ENCODE peak calls at places on chromosome 19, in six cellular contexts. H, A, T, O, Z and E are unnamed samples.

GRCh38 chr19:16520986-16521624 is 21.1 kb downstream of the CHERP start:
- DNase-seq in H (no peak), A (no peak), T (no peak), O (no peak), Z (no peak), E (no peak)

GRCh38 chr19:7272856-7273578 is 21.2 kb downstream of the INSR start:
- DNase-seq in H (no peak), A (no peak), T (no peak), O (no peak), Z (no peak), E (no peak)

GRCh38 chr19:56611288-56611687 is 16.2 kb downstream of the ZNF71 start:
- DNase-seq in H (no peak), A (no peak), T (no peak), O (no peak), Z (no peak), E (no peak)

GRCh38 chr19:7104783-7105447 is 35.4 kb downstream of the ZNF557 start:
- DNase-seq in H (no peak), A (no peak), T (no peak), O (no peak), Z (no peak), E (no peak)

GRCh38 chr19:42389899-42390298 is at the start of gene CNFN:
- DNase-seq in H (no peak), A (no peak), T (no peak), O (no peak), Z (no peak), E (no peak)

GRCh38 chr19:7795555-7796161 is 32.6 kb downstream of the CLEC4M start:
- DNase-seq in H (no peak), A (no peak), T (no peak), O (no peak), Z (no peak), E (no peak)

GRCh38 chr19:17243854-17244617 is 1.7 kb downstream of the NR2F6 start:
- DNase-seq in H (peak; percentile 60), A (peak; percentile 75), T (peak; percentile 54), O (no peak), Z (no peak), E (peak; percentile 52)

GRCh38 chr19:35142531-35143230 is 374 bp upstream of the FXYD7 start:
- DNase-seq in H (peak; percentile 64), A (peak; percentile 40), T (peak; percentile 30), O (no peak), Z (peak; percentile 72), E (no peak)

GRCh38 chr19:21466627-21467026 is 38.8 kb upstream of the ZNF429 start:
- DNase-seq in H (no peak), A (no peak), T (no peak), O (no peak), Z (no peak), E (no peak)

GRCh38 chr19:10142701-10143375 is 23.1 kb upstream of the EIF3G start:
- DNase-seq in H (no peak), A (no peak), T (no peak), O (no peak), Z (peak; percentile 83), E (no peak)

GRCh38 chr19:18865973-18866799 is 29.8 kb downstream of the CERS1 start:
- DNase-seq in H (peak; percentile 67), A (peak; percentile 66), T (peak; percentile 54), O (no peak), Z (peak; percentile 57), E (no peak)

GRCh38 chr19:12913011-12913561 is 6.0 kb downstream of the SYCE2 start:
- DNase-seq in H (peak; percentile 77), A (peak; percentile 77), T (peak; percentile 6), O (no peak), Z (no peak), E (peak; percentile 79)

GRCh38 chr19:16917401-16917800 is 28.6 kb downstream of the F2RL3 start:
- DNase-seq in H (no peak), A (no peak), T (no peak), O (no peak), Z (no peak), E (peak; percentile 13)

GRCh38 chr19:18629166-18630088 is 7.4 kb upstream of the KLHL26 start:
- DNase-seq in H (no peak), A (peak; percentile 59), T (no peak), O (no peak), Z (no peak), E (no peak)

GRCh38 chr19:50873056-50873455 is at the start of gene KLK2:
- DNase-seq in H (no peak), A (no peak), T (no peak), O (no peak), Z (no peak), E (no peak)
- H3K4me3 ChIP-seq in H (no peak within 1 kb of the TSS), A (no peak within 1 kb of the TSS), T (no peak within 1 kb of the TSS), O (no peak within 1 kb of the TSS), Z (no peak within 1 kb of the TSS), E (no peak within 1 kb of the TSS)

GRCh38 chr19:38719761-38720558 is 24.3 kb downstream of the CAPN12 start:
- DNase-seq in H (no peak), A (no peak), T (no peak), O (no peak), Z (no peak), E (no peak)

GRCh38 chr19:38722947-38723605 is 21.2 kb downstream of the CAPN12 start:
- DNase-seq in H (no peak), A (no peak), T (no peak), O (no peak), Z (no peak), E (no peak)

GRCh38 chr19:38721977-38722773 is 22.1 kb downstream of the CAPN12 start:
- DNase-seq in H (peak; percentile 60), A (peak; percentile 71), T (no peak), O (no peak), Z (no peak), E (no peak)

GRCh38 chr19:38720559-38721236 is 23.6 kb downstream of the CAPN12 start:
- DNase-seq in H (no peak), A (no peak), T (no peak), O (no peak), Z (no peak), E (no peak)

DNA sequence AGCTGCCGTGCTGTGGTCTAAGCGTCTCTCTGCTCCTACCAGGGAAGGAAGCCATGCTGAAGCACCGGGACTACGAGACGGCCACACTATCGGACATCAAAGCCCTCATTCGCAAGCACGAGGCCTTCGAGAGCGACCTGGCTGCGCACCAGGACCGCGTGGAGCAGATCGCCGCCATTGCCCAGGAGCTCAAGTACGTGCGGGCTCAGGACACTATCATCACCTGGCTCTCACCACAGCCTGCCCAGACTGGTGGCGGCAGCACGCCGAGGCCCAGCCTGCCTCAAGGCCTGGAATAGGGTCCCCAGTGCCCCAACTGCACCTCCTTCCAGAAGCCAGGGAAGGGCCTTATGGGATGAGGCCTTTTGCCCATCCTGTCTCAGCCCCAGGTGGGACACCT is 22.8 kb downstream of the CAPN12 start:
- DNase-seq in H (no peak), A (no peak), T (no peak), O (no peak), Z (no peak), E (no peak)
- H3K4me1 ChIP-seq in H (peaks cover 48% of the 10 kb centered on the region), A (peaks cover 92% of the 10 kb centered on the region), T (peaks cover 51% of the 10 kb centered on the region), O (peaks cover 14% of the 10 kb centered on the region), Z (no peaks in the 10 kb centered on the region), E (peaks cover 2% of the 10 kb centered on the region)

DNA sequence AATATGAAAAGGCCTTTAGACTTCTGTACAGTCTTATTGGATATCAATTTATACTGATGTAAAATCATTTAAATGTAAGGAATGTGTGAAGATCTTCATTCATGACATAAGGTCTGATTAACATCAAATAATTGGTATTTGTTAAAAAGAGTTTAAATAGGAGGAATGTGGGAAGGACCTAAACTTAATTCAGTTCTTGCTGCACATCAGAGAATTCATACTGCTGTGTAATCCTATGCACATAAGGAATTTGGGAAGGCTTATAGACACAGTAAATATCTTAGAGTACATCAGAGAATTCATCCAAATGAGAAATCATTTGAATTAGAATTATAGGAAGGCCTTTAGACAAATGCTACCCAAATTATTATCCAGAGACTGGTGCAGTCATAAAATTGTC is 21.7 kb downstream of the ZNF283 start:
- DNase-seq in H (no peak), A (no peak), T (no peak), O (no peak), Z (no peak), E (no peak)
- H3K9me3 ChIP-seq in H (peaks cover 100% of the 10 kb centered on the region), A (peaks cover 100% of the 10 kb centered on the region), T (peaks cover 91% of the 10 kb centered on the region), O (peaks cover 77% of the 10 kb centered on the region), Z (peaks cover 84% of the 10 kb centered on the region), E (peaks cover 100% of the 10 kb centered on the region)

GRCh38 chr19:43534811-43535761 is 2.1 kb downstream of the ZNF575 start:
- DNase-seq in H (peak; percentile 68), A (peak; percentile 70), T (peak; percentile 74), O (no peak), Z (no peak), E (peak; percentile 85)

GRCh38 chr19:43532571-43532961 is 422 bp upstream of the ZNF575 start:
- DNase-seq in H (peak; percentile 73), A (no peak), T (no peak), O (no peak), Z (no peak), E (peak; percentile 75)

GRCh38 chr19:43532962-43533545 is at the start of gene ZNF575:
- DNase-seq in H (peak; percentile 87), A (peak; percentile 91), T (peak; percentile 96), O (peak; percentile 93), Z (peak; percentile 85), E (peak; percentile 97)

GRCh38 chr19:43533546-43534304 is 737 bp downstream of the ZNF575 start:
- DNase-seq in H (peak; percentile 99), A (peak; percentile 97), T (peak; percentile 100), O (peak; percentile 99), Z (peak; percentile 91), E (peak; percentile 97)

GRCh38 chr19:43534305-43534612 is 1.3 kb downstream of the ZNF575 start:
- DNase-seq in H (no peak), A (no peak), T (no peak), O (no peak), Z (no peak), E (no peak)
- H3K4me3 ChIP-seq in H (peak overlapping the region; percentile 58), A (peak overlapping the region; percentile 77), T (peak overlapping the region; percentile 95), O (peak overlapping the region; percentile 58), Z (no peak overlapping the region), E (peak overlapping the region; percentile 55)

GRCh38 chr19:5120321-5120720 is 151.4 kb downstream of the KDM4B start:
- DNase-seq in H (no peak), A (no peak), T (no peak), O (no peak), Z (no peak), E (no peak)
- H3K4me1 ChIP-seq in H (peaks cover 4% of the 10 kb centered on the region), A (peaks cover 12% of the 10 kb centered on the region), T (peaks cover 12% of the 10 kb centered on the region), O (no peaks in the 10 kb centered on the region), Z (no peaks in the 10 kb centered on the region), E (no peaks in the 10 kb centered on the region)